ENCODE peak calls at places on chromosomes 1 and 21, in eight cellular contexts. Z is IMR-90, F is H54, R is breast epithelium, N is heart left ventricle, K is body of pancreas, M is stomach, V is suprapubic skin. U is an unnamed sample.

GRCh38 chr1:183926978-183927377 is 110.5 kb downstream of the COLGALT2 start:
- DNase-seq in K (no peak), F (no peak), V (no peak), N (no peak), Z (peak), M (no peak), R (no peak), U (no peak)

GRCh38 chr1:186636786-186637185 is 43.4 kb downstream of the PTGS2 start:
- DNase-seq in M (no peak), K (no peak), R (no peak), V (no peak), Z (no peak), F (no peak), N (no peak), U (no peak)

GRCh38 chr1:34750610-34751009 is 4.2 kb upstream of the GJB5 start:
- DNase-seq in K (no peak), M (no peak), V (no peak), Z (no peak), F (no peak), N (no peak), R (no peak), U (no peak)

GRCh38 chr1:172948457-172948856 is 102.3 kb downstream of the TNFSF18 start:
- DNase-seq in K (no peak), V (no peak), R (no peak), F (peak), Z (peak), M (no peak), N (no peak), U (no peak)

GRCh38 chr1:44086722-44087474 is 31.7 kb upstream of the KLF17 start:
- DNase-seq in F (no peak), N (no peak), V (no peak), M (no peak), K (no peak), Z (no peak), R (no peak), U (no peak)

GRCh38 chr1:61012365-61012764 is 70.0 kb upstream of the NFIA start:
- DNase-seq in K (no peak), N (no peak), V (no peak), M (no peak), F (no peak), R (no peak), Z (no peak), U (no peak)

GRCh38 chr1:158126425-158126824 is 54.3 kb upstream of the CD1D start:
- DNase-seq in M (no peak), N (no peak), R (no peak), K (no peak), F (no peak), V (no peak), Z (no peak), U (no peak)

GRCh38 chr1:71521655-71522264 is 440.9 kb upstream of the ZRANB2 start:
- DNase-seq in Z (peak), R (no peak), K (peak), F (no peak), M (peak), V (no peak), N (peak), U (no peak)

GRCh38 chr1:43979528-43980254 is 681 bp downstream of the B4GALT2 start:
- DNase-seq in K (peak), F (peak), Z (peak), N (peak), R (no peak), M (peak), V (no peak), U (no peak)

GRCh38 chr21:33854604-33855003 is 61.0 kb downstream of the ATP5PO start:
- DNase-seq in F (peak), K (no peak), R (no peak), V (no peak), M (no peak), N (no peak), Z (no peak), U (no peak)

GRCh38 chr21:20802631-20803260 is 195.5 kb upstream of the NCAM2 start:
- DNase-seq in F (no peak), K (no peak), Z (no peak), R (no peak), V (no peak), N (no peak), M (no peak), U (no peak)

GRCh38 chr1:115323366-115324004 is 14.6 kb downstream of the NGF start:
- DNase-seq in R (no peak), V (no peak), M (no peak), K (no peak), F (no peak), Z (peak), N (no peak), U (no peak)

GRCh38 chr1:172654535-172654934 is 4.4 kb upstream of the FASLG start:
- DNase-seq in R (no peak), K (no peak), M (no peak), V (no peak), N (no peak), Z (peak), F (peak), U (no peak)

GRCh38 chr1:204110894-204111633 is 38.1 kb downstream of the SOX13 start:
- DNase-seq in R (no peak), K (no peak), Z (no peak), N (no peak), M (no peak), F (no peak), V (no peak), U (no peak)

GRCh38 chr1:109901508-109902145 is 9.0 kb upstream of the CSF1 start:
- DNase-seq in V (no peak), M (peak), F (no peak), N (peak), R (peak), K (peak), Z (no peak), U (no peak)

GRCh38 chr1:24364975-24365678 is 46.0 kb downstream of the GRHL3 start:
- DNase-seq in V (no peak), R (no peak), F (peak), N (no peak), K (no peak), M (no peak), Z (peak), U (peak)

GRCh38 chr1:74935446-74935845 is 198.7 kb upstream of the LHX8 start:
- DNase-seq in K (no peak), V (no peak), Z (no peak), N (no peak), F (no peak), R (no peak), M (no peak), U (no peak)

GRCh38 chr1:54218883-54219687 is 19.1 kb downstream of the MRPL37 start:
- DNase-seq in F (no peak), K (peak), Z (peak), N (no peak), V (no peak), M (peak), R (no peak), U (no peak)

GRCh38 chr1:54221113-54221834 is 21.3 kb downstream of the MRPL37 start:
- DNase-seq in N (no peak), F (no peak), Z (no peak), M (no peak), V (no peak), R (no peak), K (no peak), U (no peak)

GRCh38 chr1:54221867-54222484 is 22.0 kb downstream of the MRPL37 start:
- DNase-seq in V (no peak), K (no peak), N (no peak), F (no peak), Z (no peak), R (no peak), M (no peak), U (no peak)

GRCh38 chr1:54219688-54220003 is 19.7 kb downstream of the MRPL37 start:
- DNase-seq in Z (peak), R (no peak), V (no peak), K (no peak), F (no peak), N (no peak), M (no peak), U (no peak)

GRCh38 chr1:54220004-54220811 is 20.2 kb downstream of the MRPL37 start:
- DNase-seq in Z (peak), M (no peak), K (peak), R (no peak), V (no peak), N (peak), F (no peak), U (peak)
- TF ChIP-seq POLR2A in Z (no peak), M (no peak), K (no peak), R (no peak), V (no peak), N (no peak), F (no peak), U (no peak)

GRCh38 chr1:159921700-159922498 is 3.4 kb downstream of the TAGLN2 start:
- DNase-seq in V (peak), F (no peak), K (peak), N (peak), Z (peak), R (no peak), M (no peak), U (no peak)

GRCh38 chr1:159923203-159924024 is 1.9 kb downstream of the TAGLN2 start:
- DNase-seq in Z (peak), F (peak), V (peak), K (peak), R (peak), M (peak), N (peak), U (peak)

GRCh38 chr1:159921251-159921650 is 4.1 kb downstream of the TAGLN2 start:
- DNase-seq in N (no peak), K (no peak), M (no peak), V (no peak), R (no peak), Z (peak), F (no peak), U (no peak)

GRCh38 chr1:159924025-159924790 is 1.1 kb downstream of the TAGLN2 start:
- DNase-seq in N (peak), F (peak), R (peak), V (peak), Z (peak), M (peak), K (peak), U (peak)

GRCh38 chr1:159922499-159923202 is 2.7 kb downstream of the TAGLN2 start:
- DNase-seq in Z (peak), F (no peak), N (peak), K (peak), V (peak), R (no peak), M (peak), U (no peak)
- TF ChIP-seq POLR2A in Z (no peak), F (peak), N (no peak), K (no peak), V (no peak), R (no peak), M (no peak), U (no peak)

GRCh38 chr1:89820423-89821321 is at the start of gene LRRC8D:
- DNase-seq in M (peak), N (peak), F (peak), K (peak), Z (peak), R (peak), V (peak), U (peak)
- TF ChIP-seq POLR2A in M (no peak), N (peak), F (no peak), K (peak), Z (no peak), R (no peak), V (no peak), U (peak)

DNA sequence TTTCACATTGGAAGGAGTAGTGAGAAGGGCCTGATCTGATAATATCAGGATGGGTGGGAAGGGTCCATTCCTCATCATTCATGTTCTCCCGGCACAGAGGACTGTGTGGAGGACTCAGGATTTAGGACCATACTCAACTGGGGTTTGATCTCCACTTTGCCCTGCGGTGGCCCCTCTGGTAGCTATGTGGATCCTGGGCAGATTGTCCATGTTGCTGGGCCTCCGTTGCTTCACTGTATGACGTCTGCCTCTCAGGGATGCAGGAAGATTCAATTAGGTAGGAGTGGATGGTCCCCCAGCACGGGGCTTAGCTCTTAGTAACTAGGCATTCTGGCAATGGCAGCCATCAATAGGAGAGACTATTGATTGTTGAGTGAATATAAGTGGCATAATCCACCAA is 2.3 kb downstream of the ETS2 start:
- DNase-seq in Z (peak), M (no peak), V (no peak), K (no peak), R (no peak), F (no peak), N (no peak), U (no peak)
- TF ChIP-seq POLR2A in Z (peak), M (no peak), V (no peak), K (no peak), R (no peak), F (no peak), N (no peak), U (no peak)

DNA sequence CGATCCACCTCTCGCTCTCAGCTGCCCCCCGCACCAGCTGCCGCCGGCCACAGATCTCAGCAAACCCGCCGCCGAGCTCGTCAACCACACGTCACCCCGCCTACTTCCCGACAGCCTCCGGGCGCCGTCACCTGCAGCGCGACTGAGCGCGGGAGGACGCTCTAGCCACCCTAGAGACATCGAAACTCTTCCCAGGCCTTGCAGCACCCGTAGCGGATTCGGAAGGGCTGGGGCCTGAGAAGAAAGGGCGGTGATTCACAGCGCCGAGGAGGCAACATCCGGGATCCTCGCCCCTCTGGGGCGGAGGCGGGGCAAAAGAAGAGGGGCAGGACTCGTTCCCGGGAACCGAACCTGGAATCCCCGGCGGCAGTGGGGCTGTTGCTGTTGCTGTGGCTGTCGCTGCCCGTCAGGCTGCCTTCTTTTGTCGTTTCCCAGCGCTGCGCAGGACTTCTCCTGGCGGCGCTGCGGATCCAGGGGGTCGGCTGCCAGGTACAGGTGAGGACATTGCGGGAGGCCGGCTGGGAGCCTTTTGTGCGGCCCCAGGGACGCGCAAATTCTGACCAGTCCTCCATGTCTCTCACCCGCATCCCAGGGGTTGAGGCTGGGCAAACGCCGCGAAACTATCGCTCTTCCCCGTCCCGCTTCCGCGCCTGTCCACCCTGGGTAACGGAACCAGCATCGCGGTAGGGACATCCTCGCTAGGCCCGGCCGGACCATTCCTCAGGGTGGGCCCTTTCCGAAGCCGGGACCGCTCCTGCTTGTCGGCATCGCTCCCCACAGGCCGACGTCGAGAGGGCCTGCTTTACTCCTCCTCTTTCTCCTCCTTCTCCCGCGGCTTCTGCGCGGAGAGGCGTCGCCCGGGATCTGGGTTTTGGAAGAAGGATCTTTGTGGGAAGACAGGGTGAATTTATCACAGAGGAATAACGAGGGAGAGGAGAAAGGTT is at the start of the genes RO60 and UCHL5:
- DNase-seq in N (peak), Z (peak), K (peak), M (peak), V (peak), F (peak), R (peak), U (peak)
- TF ChIP-seq POLR2A in N (peak), Z (peak), K (peak), M (peak), V (peak), F (peak), R (no peak), U (peak)

GRCh38 chr1:154972517-154973343 is 1.8 kb upstream of the CKS1B start:
- DNase-seq in M (peak), N (no peak), R (peak), F (peak), K (peak), Z (peak), V (peak), U (no peak)

GRCh38 chr1:154974808-154975408 is 427 bp downstream of the CKS1B start:
- DNase-seq in Z (peak), R (peak), M (peak), F (peak), V (peak), N (peak), K (peak), U (peak)

GRCh38 chr1:154974086-154974807 is at the start of gene CKS1B:
- DNase-seq in N (peak), K (peak), R (peak), Z (peak), F (peak), M (peak), V (peak), U (peak)

GRCh38 chr1:154972213-154972516 is 1.6 kb upstream of the SHC1 start:
- DNase-seq in M (no peak), Z (no peak), K (no peak), V (no peak), R (no peak), F (no peak), N (no peak), U (no peak)

GRCh38 chr1:154973344-154974085 is 966 bp upstream of the CKS1B start:
- DNase-seq in Z (peak), M (peak), N (peak), F (peak), V (peak), K (peak), R (peak), U (peak)
- TF ChIP-seq POLR2A in Z (peak), M (no peak), N (peak), F (peak), V (no peak), K (peak), R (peak), U (no peak)

DNA sequence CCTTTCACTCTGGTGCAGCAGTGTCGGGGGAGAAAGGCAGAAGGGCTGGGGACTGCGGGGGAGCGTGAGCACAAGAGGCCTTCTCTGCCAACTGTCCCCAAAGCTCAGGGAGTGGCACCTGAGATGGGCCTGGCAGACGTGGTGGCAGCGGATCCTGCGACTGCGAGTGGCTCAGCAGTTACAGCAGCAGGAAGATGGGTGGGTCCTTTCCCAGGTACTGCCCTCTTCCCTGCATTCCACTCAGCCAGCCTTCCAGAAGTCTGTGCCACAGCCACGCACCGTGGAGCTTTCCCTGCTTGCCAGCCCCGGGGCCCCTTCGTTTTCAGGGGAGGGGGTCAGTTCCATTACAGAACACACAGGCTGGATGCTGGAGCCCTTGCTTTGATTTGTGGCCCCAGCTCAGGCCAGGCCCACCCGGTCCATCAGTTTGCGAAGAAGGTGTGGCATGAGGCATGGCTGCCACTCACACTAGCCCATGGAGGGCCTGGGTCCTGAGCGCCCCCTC is 17.2 kb downstream of the MTHFR start:
- DNase-seq in K (no peak), F (no peak), Z (no peak), R (no peak), M (no peak), N (no peak), V (no peak), U (no peak)
- TF ChIP-seq POLR2A in K (no peak), F (no peak), Z (no peak), R (no peak), M (no peak), N (no peak), V (no peak), U (no peak)